ENCODE peak calls at places on chromosomes 2 and 18, in nine cellular contexts. G is hepatocyte; X is mesendoderm; V is trophoblast cell; C is keratinocyte; U is effector memory CD4-positive, alpha-beta T cell; J is CD4-positive, alpha-beta memory T cell; D is HCT116; F is GM23248. L is an unnamed sample. For H3K4me1, the result is how much of the 10 kb centered on the place peaks cover.

GRCh38 chr18:63178526-63178880 is 141.1 kb downstream of the BCL2 start:
- DNase-seq in V (no peak), X (no peak), J (no peak), G (peak), U (no peak), F (peak), D (no peak), C (no peak), L (peak)

GRCh38 chr2:68190991-68191731 is 33.5 kb downstream of the PNO1 start:
- DNase-seq in D (peak), V (no peak), U (no peak), G (no peak), C (no peak), X (no peak), J (no peak), F (peak), L (no peak)

GRCh38 chr2:26976242-26976641 is 5.8 kb downstream of the MAPRE3 start:
- DNase-seq in C (no peak), J (no peak), D (no peak), F (peak), U (no peak), V (no peak), G (no peak), X (no peak), L (no peak)

GRCh38 chr2:125837108-125837507 is 818.9 kb upstream of the GYPC start:
- DNase-seq in U (no peak), V (no peak), C (no peak), G (peak), X (peak), D (no peak), F (no peak), J (no peak), L (peak)

GRCh38 chr18:22639026-22639463 is 221.3 kb upstream of the CTAGE1 start:
- DNase-seq in F (peak), G (no peak), V (peak), D (no peak), X (no peak), U (no peak), C (no peak), J (no peak), L (no peak)

GRCh38 chr2:201665420-201666158 is 22.3 kb upstream of the TMEM237 start:
- DNase-seq in V (no peak), J (no peak), C (no peak), F (peak), U (no peak), G (no peak), X (no peak), D (no peak), L (no peak)

GRCh38 chr2:26352892-26353291 is 6.3 kb upstream of the ADGRF3 start:
- DNase-seq in U (no peak), F (peak), G (no peak), J (no peak), D (peak), C (peak), V (no peak), X (no peak), L (no peak)

GRCh38 chr2:222982010-222982908 is 69.7 kb upstream of the KCNE4 start:
- DNase-seq in X (peak), J (no peak), C (no peak), F (peak), G (peak), U (no peak), V (peak), D (peak), L (peak)

GRCh38 chr2:127365211-127365643 is 22.5 kb downstream of the MAP3K2 start:
- DNase-seq in C (no peak), U (no peak), F (no peak), J (no peak), V (no peak), G (no peak), D (no peak), X (peak), L (no peak)

GRCh38 chr2:30046396-30046795 is 100.4 kb upstream of the YPEL5 start:
- DNase-seq in V (no peak), J (no peak), G (no peak), F (no peak), U (no peak), C (no peak), X (no peak), D (no peak), L (no peak)

GRCh38 chr2:131645177-131645765 is 117.6 kb downstream of the CCDC74A start:
- DNase-seq in C (no peak), F (no peak), D (no peak), G (no peak), V (no peak), X (no peak), J (no peak), U (no peak), L (no peak)

GRCh38 chr18:35672897-35673296 is 91.4 kb downstream of the GALNT1 start:
- DNase-seq in V (peak), D (no peak), J (no peak), F (peak), U (no peak), C (no peak), X (no peak), G (peak), L (peak)

GRCh38 chr2:241873803-241874110 is 4.2 kb downstream of the RTP5 start:
- DNase-seq in V (no peak), D (no peak), X (no peak), J (no peak), U (no peak), C (no peak), F (no peak), G (no peak), L (no peak)

GRCh38 chr2:234476766-234477165 is 20.1 kb downstream of the ARL4C start:
- DNase-seq in J (no peak), V (no peak), D (no peak), X (no peak), F (no peak), G (no peak), C (no peak), U (no peak), L (no peak)

GRCh38 chr2:65375723-65376122 is 56.7 kb downstream of the SPRED2 start:
- DNase-seq in D (no peak), G (no peak), C (no peak), F (no peak), U (no peak), V (no peak), J (no peak), X (no peak), L (no peak)

GRCh38 chr2:65373365-65373918 is 59.0 kb downstream of the SPRED2 start:
- DNase-seq in U (no peak), G (no peak), D (no peak), J (no peak), X (no peak), V (no peak), F (no peak), C (no peak), L (no peak)

GRCh38 chr2:65372619-65373018 is 59.8 kb downstream of the SPRED2 start:
- DNase-seq in J (no peak), X (no peak), F (no peak), V (no peak), C (no peak), G (no peak), U (no peak), D (no peak), L (no peak)

GRCh38 chr2:65374555-65374954 is 57.8 kb downstream of the SPRED2 start:
- DNase-seq in U (no peak), V (no peak), G (no peak), F (no peak), J (no peak), D (no peak), X (no peak), C (no peak), L (no peak)

DNA sequence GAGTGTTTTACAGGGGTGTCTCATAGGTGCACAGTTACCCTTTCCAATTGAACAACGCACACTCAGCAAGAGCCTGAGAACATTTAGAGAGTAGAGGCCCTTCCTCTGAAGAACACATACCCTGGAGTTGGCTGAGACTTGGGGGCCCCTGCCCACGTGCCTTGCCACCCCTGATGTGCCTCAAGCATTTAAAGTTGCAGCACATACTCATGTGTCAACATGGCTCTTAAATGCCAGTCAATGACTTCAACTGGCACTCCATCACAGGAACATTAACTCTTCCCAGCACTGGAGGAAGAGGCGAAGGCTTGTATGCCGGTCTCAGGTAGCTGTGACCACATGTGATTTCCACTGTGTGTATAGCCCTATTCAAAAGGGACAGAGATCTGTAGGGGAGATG is 57.4 kb downstream of the SPRED2 start:
- DNase-seq in C (no peak), U (no peak), F (no peak), D (no peak), X (no peak), J (no peak), V (no peak), G (no peak), L (no peak)
- H3K4me1 ChIP-seq in C (under half), U (under half), F (under half), D (under half), X (under half), J (under half), V (under half), G (half or more), L (under half)

DNA sequence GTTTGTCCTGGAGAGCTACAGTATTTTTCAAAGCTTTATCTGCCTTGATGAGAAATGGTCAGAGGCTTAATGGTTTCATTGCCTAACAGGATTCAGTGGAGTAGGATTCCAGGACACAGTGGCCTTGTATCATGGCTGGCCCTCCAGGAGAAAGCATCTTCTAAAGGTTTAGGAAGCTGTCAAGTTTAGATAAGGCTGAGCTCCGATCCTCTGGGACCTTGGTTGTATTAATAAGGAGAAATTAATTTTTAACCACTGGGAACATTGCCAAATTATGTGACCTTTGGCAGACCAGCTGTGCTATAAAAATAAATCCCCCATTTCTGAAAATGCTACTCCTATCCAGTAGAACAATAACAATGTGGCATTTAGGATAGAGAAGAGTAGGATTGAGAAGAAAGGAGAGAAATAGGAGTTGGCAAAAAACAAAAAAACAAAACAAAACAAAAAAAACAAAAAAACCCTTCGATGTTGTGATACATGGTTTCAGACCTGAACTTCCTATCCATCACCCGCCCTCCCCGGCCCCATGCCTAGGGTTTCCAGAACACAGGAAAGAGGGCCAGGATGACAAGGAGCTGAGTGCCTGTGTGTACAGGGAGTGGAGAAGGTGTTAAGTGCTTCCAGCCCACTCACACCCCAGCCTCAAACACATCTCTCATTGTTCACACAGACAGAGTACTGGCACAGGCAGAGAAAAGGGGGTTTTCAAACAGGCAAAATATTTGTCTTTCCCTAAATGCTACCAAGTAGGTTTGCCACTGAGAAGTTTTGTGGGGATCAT is 6.3 kb downstream of the NRP2 start:
- DNase-seq in C (no peak), J (no peak), F (no peak), V (no peak), X (peak), D (no peak), U (no peak), G (no peak), L (no peak)
- H3K4me1 ChIP-seq in C (under half), J (under half), F (under half), V (under half), X (under half), D (under half), U (under half), G (under half), L (under half)

DNA sequence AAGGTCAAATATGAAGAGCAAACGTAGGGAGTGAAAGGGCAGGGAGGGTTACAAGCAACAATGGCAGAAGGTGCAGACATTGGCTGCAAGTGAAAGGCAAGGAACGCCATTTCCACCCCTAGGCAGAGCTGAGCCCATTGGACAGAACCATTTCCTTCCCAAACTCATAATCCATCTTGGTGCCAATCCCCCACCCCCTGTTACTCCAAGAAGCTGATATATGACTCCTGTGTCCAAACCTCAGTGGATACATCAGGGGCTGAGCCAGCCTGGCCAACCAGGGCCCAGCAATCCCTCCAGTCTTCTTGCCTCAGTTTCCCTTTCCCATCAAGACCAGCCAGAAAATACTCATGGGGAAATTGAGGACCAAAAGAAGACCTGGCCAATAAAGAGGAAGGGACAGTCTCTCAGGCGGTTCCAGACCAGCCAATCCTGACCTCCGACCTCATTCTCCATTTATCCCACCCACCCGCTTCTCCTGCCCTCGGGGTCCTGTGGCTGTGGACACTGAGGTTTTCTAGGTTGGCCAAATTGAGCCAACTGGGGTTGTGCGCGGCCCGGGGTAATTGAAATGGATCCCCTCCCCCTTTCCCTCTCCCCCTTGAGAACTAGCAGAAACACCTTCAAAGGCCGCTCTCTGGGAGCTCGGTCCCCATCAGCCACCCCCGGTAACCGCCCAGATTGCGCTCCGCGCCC is 24.8 kb downstream of the TNS1 start:
- DNase-seq in V (no peak), C (no peak), G (no peak), D (no peak), X (no peak), U (no peak), J (no peak), F (no peak), L (no peak)
- H3K4me1 ChIP-seq in V (under half), C (under half), G (under half), D (under half), X (under half), U (under half), J (under half), F (under half), L (under half)

DNA sequence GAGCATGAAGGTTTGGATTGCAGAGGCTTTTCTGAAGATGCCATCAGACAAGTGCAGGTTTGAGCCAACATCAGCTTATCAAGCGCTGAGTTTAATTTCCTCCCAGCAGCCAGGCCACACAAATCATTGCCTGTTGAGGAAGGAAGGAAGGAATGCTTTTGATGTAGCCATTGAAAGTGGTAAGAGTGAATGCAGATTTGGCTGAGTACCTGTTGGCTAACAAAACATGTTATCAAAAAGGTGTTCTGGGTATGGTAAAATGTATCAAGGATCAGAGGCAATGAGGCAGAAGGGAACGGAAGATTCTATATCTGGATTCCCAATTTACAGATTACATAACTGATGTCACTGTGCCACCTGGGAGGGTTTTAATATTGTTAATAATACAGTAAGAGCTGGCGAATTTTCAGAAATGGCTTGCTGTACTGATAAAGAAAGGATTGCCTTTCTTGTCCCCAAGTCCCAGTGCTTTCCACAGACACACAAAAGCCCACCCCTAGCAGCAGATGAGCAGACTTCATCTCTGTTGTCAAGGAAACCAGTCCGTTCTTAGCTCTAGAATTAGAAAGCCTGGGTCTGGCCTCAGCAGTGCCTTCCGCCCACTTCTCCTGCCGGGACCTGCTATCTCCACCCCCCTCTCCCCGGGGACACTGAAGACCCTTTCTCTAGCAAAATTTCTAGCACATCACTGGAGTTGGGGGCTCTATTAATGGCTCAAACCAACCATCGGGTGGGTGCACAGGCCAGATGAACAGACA is 34.4 kb downstream of the ADD2 start:
- DNase-seq in X (peak), F (no peak), D (no peak), U (no peak), V (no peak), C (no peak), G (no peak), J (no peak), L (no peak)
- H3K4me1 ChIP-seq in X (under half), F (under half), D (under half), U (under half), V (under half), C (under half), G (under half), J (under half), L (under half)

DNA sequence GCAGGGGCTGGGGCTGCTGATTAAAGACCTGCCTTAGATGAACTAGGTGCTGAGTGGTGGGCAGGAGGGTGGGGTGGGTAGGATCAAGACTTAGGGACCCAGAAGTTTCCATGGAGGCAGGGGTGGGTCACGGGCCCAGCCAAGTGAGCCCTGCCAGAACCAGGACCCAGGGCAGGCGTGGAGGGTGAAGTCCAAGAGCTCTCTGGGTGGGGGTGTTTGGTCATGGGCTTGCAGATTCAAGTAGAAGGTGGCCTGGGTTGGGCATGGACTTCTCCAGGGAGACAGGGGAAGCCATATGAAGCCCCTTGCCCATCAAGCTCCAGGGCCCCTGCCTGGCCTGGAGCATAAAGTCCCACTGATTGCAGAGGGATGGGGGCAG is 168.8 kb downstream of the SMAD7 start:
- DNase-seq in X (no peak), F (peak), J (no peak), U (no peak), V (no peak), G (peak), C (no peak), D (no peak), L (no peak)
- H3K4me1 ChIP-seq in X (under half), F (under half), J (under half), U (under half), V (half or more), G (half or more), C (under half), D (under half), L (under half)

DNA sequence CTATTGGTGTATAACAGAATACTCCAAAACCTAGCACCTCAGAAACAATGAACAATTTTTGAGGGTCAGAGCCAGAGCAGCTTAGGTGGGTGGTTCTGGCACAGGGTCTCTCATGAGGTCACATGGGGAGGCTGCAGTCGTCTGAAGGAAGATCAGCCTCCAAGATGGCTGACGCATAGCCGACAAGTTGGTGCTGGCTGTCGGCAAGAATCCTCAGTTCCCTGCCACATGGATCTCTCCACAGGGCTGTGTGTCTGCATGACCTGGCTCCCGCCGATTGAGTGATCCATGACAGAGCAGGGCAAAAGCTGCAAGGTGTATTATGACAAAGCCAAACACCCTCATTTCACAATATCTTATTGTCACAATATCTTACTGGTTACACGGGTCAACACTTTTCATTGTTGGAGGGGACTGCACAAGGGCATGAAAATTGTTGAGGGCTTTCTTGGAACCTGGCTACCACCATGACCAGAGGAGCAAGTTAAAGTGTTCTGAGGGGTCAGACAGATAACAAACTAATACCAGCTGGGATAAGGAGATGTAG is 4.2 kb downstream of the MYL12B start:
- DNase-seq in C (no peak), X (no peak), U (no peak), V (no peak), G (peak), D (no peak), F (no peak), J (no peak), L (no peak)
- H3K4me1 ChIP-seq in C (half or more), X (under half), U (under half), V (under half), G (under half), D (under half), F (half or more), J (half or more), L (under half)

GRCh38 chr2:60834270-60834717 is 47.1 kb upstream of the REL start:
- DNase-seq in D (no peak), U (no peak), C (no peak), V (peak), X (peak), F (no peak), J (no peak), G (no peak), L (no peak)

GRCh38 chr2:60836491-60836890 is 44.9 kb upstream of the REL start:
- DNase-seq in V (no peak), U (no peak), X (no peak), F (no peak), J (no peak), C (no peak), D (no peak), G (no peak), L (no peak)

GRCh38 chr2:60839126-60839813 is 42.1 kb upstream of the REL start:
- DNase-seq in G (no peak), V (no peak), D (no peak), X (peak), U (no peak), C (no peak), J (no peak), F (no peak), L (no peak)

GRCh38 chr2:60838481-60838880 is 42.9 kb upstream of the REL start:
- DNase-seq in X (no peak), V (peak), U (no peak), F (no peak), C (no peak), G (no peak), J (no peak), D (no peak), L (no peak)

GRCh38 chr2:60837123-60837522 is 44.3 kb upstream of the REL start:
- DNase-seq in J (no peak), C (no peak), V (no peak), U (no peak), G (no peak), D (no peak), X (no peak), F (no peak), L (no peak)
- H3K4me1 ChIP-seq in J (under half), C (under half), V (under half), U (under half), G (under half), D (under half), X (under half), F (under half), L (under half)

L was measured in colonic mucosa.